ENCODE peak calls at places on chromosomes 7 and 10, in four cellular contexts. W is HepG2, V is GM23338, G is A549. J is an unnamed sample. For H3K4me1, the result is how much of the 10 kb centered on the place peaks cover.

GRCh38 chr10:114758331-114758730 is 63.2 kb upstream of the FHIP2A start:
- DNase-seq in W (no peak), V (no peak), G (no peak), J (no peak)

GRCh38 chr7:88985309-88985708 is 189.8 kb upstream of the TEX47 start:
- DNase-seq in W (no peak), V (peak), G (no peak), J (no peak)

GRCh38 chr7:34759477-34760125 is 101.6 kb downstream of the NPSR1 start:
- DNase-seq in W (peak), V (peak), G (peak), J (peak)

GRCh38 chr7:116674508-116675173 is 2.6 kb downstream of the MET start:
- DNase-seq in W (no peak), V (peak), G (peak), J (no peak)

GRCh38 chr7:79090543-79090942 is 362.9 kb downstream of the MAGI2 start:
- DNase-seq in W (no peak), V (no peak), G (no peak), J (no peak)

GRCh38 chr7:25068814-25069213 is 56.2 kb downstream of the CYCS start:
- DNase-seq in W (no peak), V (no peak), G (peak), J (no peak)

GRCh38 chr10:5551531-5552375 is 27.0 kb downstream of the CALML3 start:
- DNase-seq in W (no peak), V (no peak), G (no peak), J (no peak)

GRCh38 chr10:132445516-132446194 is 48.7 kb downstream of the PWWP2B start:
- DNase-seq in W (no peak), V (no peak), G (no peak), J (no peak)

GRCh38 chr7:138324905-138325304 is 135.2 kb upstream of the TRIM24 start:
- DNase-seq in W (no peak), V (no peak), G (no peak), J (no peak)

GRCh38 chr10:1684991-1685390 is 52.3 kb downstream of the ADARB2 start:
- DNase-seq in W (no peak), V (no peak), G (no peak), J (no peak)

GRCh38 chr7:158825628-158826289 is 3.5 kb downstream of the ESYT2 start:
- DNase-seq in W (peak), V (no peak), G (no peak), J (no peak)

GRCh38 chr7:139777948-139778841 is at the start of gene HIPK2:
- DNase-seq in W (peak), V (peak), G (peak), J (no peak)
- TF ChIP-seq REST in W (no peak), V (no peak), G (no peak), J (no peak)

GRCh38 chr7:19248681-19249080 is 103.5 kb upstream of the FERD3L start:
- DNase-seq in W (no peak), V (no peak), G (no peak), J (no peak)
- H3K4me1 ChIP-seq in W (under half), V (under half), G (under half), J (under half)

GRCh38 chr10:74445493-74445892 is 294.5 kb downstream of the ADK start:
- DNase-seq in W (no peak), V (no peak), G (no peak), J (no peak)
- H3K4me3 ChIP-seq in W (no peak), V (no peak), G (no peak), J (no peak)

DNA sequence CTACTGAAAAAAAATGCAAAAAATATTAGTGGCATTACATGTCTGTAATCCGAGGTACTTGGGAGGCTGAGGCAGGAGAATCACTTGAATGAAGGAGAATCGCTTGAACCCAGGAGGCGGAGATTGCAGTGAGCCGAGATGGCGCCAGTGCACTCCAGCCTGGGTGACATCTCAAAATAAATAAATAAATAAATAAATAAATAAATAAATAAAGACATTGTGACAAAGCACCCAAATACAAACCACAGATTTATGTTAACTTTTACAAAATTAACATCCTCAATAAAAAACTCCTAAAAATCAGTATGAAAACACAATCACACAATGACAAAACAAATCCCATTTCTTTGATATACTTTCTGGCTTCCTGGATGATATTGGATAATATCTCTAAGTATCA is 808.3 kb downstream of the REEP3 start:
- DNase-seq in W (no peak), V (no peak), G (no peak), J (no peak)
- TF ChIP-seq REST in W (no peak), V (no peak), G (no peak), J (no peak)